ENCODE peak calls at places on chromosomes 13 and 19, in ten cellular contexts. A, Q, I, K, G, U, V, F, P and L are unnamed samples.
A peak's percentile ranks its signal among the peaks of the same experiment; 100 is the strongest.

GRCh38 chr19:39966617-39967016 is 4.3 kb upstream of the PSMC4 start:
- DNase-seq in K (no peak), G (no peak), Q (no peak), U (no peak), I (no peak), A (no peak), V (no peak), F (no peak), P (no peak), L (no peak)

GRCh38 chr19:30448386-30449130 is 76.4 kb downstream of the ZNF536 start:
- DNase-seq in K (no peak), P (no peak), G (no peak), V (no peak), I (no peak), A (no peak), F (no peak), Q (no peak), U (no peak), L (no peak)

GRCh38 chr19:13099073-13099999 is 3.3 kb downstream of the LYL1 start:
- DNase-seq in A (no peak), I (peak; percentile 29), P (peak; percentile 85), V (peak; percentile 88), U (no peak), K (no peak), F (peak; percentile 75), G (peak; percentile 76), Q (peak; percentile 31), L (no peak)

GRCh38 chr19:40610396-40611064 is 9.4 kb downstream of the LTBP4 start:
- DNase-seq in G (peak; percentile 62), V (no peak), Q (no peak), K (no peak), A (peak; percentile 59), P (peak; percentile 77), I (no peak), U (peak; percentile 90), F (peak; percentile 72), L (no peak)

GRCh38 chr13:26474286-26474685 is 83.2 kb upstream of the WASF3 start:
- DNase-seq in Q (no peak), U (no peak), K (no peak), V (no peak), P (no peak), A (no peak), F (no peak), I (no peak), G (no peak), L (peak; percentile 68)

GRCh38 chr19:11420429-11420893 is 1.3 kb upstream of the RGL3 start:
- DNase-seq in U (no peak), V (no peak), F (no peak), I (peak; percentile 11), A (peak; percentile 1), G (no peak), P (no peak), Q (no peak), K (no peak), L (no peak)

GRCh38 chr13:28373803-28374202 is 121.1 kb downstream of the FLT1 start:
- DNase-seq in G (no peak), Q (no peak), I (no peak), K (no peak), P (no peak), V (no peak), A (no peak), U (no peak), F (no peak), L (no peak)

GRCh38 chr19:45451850-45452387 is 15.9 kb upstream of the FOSB start:
- DNase-seq in F (no peak), U (no peak), K (no peak), A (no peak), G (no peak), P (no peak), V (no peak), I (no peak), Q (no peak), L (no peak)

GRCh38 chr19:50322234-50322633 is 6.9 kb downstream of the KCNC3 start:
- DNase-seq in P (no peak), G (no peak), F (no peak), K (no peak), V (no peak), I (no peak), Q (no peak), U (no peak), A (no peak), L (no peak)

GRCh38 chr13:84439108-84439507 is 556.8 kb upstream of the SLITRK1 start:
- DNase-seq in P (no peak), G (no peak), A (no peak), I (no peak), K (no peak), Q (peak; percentile 18), F (no peak), V (no peak), U (no peak), L (no peak)

GRCh38 chr19:22619371-22619770 is 14.8 kb upstream of the ZNF492 start:
- DNase-seq in F (no peak), U (no peak), G (no peak), I (no peak), A (no peak), V (no peak), K (no peak), P (no peak), Q (no peak), L (no peak)

GRCh38 chr13:48236528-48237353 is 3.7 kb downstream of the ITM2B start:
- DNase-seq in V (no peak), A (no peak), I (no peak), K (no peak), F (no peak), U (no peak), P (no peak), G (no peak), Q (no peak), L (no peak)

GRCh38 chr13:20170931-20171330 is 10.1 kb upstream of the GJA3 start:
- DNase-seq in V (peak; percentile 51), A (no peak), P (no peak), G (no peak), I (no peak), K (no peak), U (no peak), F (no peak), Q (no peak), L (no peak)

GRCh38 chr13:44867825-44868224 is 121.4 kb downstream of the NUFIP1 start:
- DNase-seq in Q (no peak), F (no peak), K (no peak), G (no peak), I (no peak), U (no peak), P (no peak), V (no peak), A (no peak), L (no peak)

GRCh38 chr13:77345150-77345780 is 18.4 kb upstream of the MYCBP2 start:
- DNase-seq in I (no peak), K (no peak), F (no peak), Q (no peak), P (no peak), A (peak; percentile 81), G (no peak), V (peak; percentile 78), U (no peak), L (no peak)

GRCh38 chr19:4717191-4717965 is 6.3 kb downstream of the DPP9 start:
- DNase-seq in P (no peak), A (peak; percentile 9), Q (peak; percentile 31), V (no peak), I (no peak), F (no peak), G (no peak), U (no peak), K (no peak), L (no peak)

GRCh38 chr19:37983153-37983552 is 76.1 kb downstream of the SIPA1L3 start:
- DNase-seq in K (no peak), G (no peak), U (peak; percentile 27), I (no peak), Q (no peak), A (no peak), F (no peak), P (no peak), V (no peak), L (no peak)

GRCh38 chr19:50654882-50655281 is 5.6 kb downstream of the C19orf81 start:
- DNase-seq in Q (no peak), G (no peak), V (no peak), F (no peak), I (no peak), A (no peak), P (no peak), K (no peak), U (no peak), L (no peak)

GRCh38 chr19:55647732-55648656 is at the start of gene CCDC106:
- DNase-seq in U (peak; percentile 72), A (peak; percentile 57), K (peak; percentile 61), F (no peak), G (no peak), Q (peak; percentile 60), P (peak; percentile 61), V (peak; percentile 80), I (peak; percentile 73), L (no peak)